ENCODE peak calls at places on chromosomes 6 and 20, in nine cellular contexts. C is SW480; K is stimulated activated CD4-positive, alpha-beta T cell treated with anti-CD3 and anti-CD28 coated beads, Interleukin-4, amount 100 ng/mL, for 48 hours; Y is GM12865; T is NCI-H2029; G is neural progenitor cell; D is stimulated activated CD8-positive, alpha-beta memory T cell treated with anti-CD3 and anti-CD28 coated beads, Interleukin-12 subunit alpha, Interleukin-12 subunit beta, amount 100 ng/mL, for 4 hours; E is activated CD4-positive, alpha-beta T cell treated with anti-CD3 and anti-CD28 coated beads, Interleukin-2, amount 50 U/mL, for 24 hours; J is GM03348. Q is an unnamed sample.

GRCh38 chr6:69732640-69733039 is 64.2 kb downstream of the LMBRD1 start:
- DNase-seq in T (no peak), G (no peak), E (no peak), J (no peak), Y (peak; percentile 34), D (no peak), C (no peak), K (no peak), Q (no peak)

GRCh38 chr6:111080713-111081112 is 6.6 kb upstream of the SLC16A10 start:
- DNase-seq in C (no peak), J (no peak), G (no peak), T (peak; percentile 53), Y (no peak), E (no peak), K (no peak), D (no peak), Q (no peak)

GRCh38 chr20:24650091-24650490 is 180.7 kb downstream of the SYNDIG1 start:
- DNase-seq in G (no peak), C (no peak), J (no peak), K (no peak), T (no peak), E (no peak), D (no peak), Y (no peak), Q (no peak)

GRCh38 chr6:16712250-16712930 is 48.9 kb downstream of the ATXN1 start:
- DNase-seq in K (no peak), Y (peak; percentile 70), D (no peak), C (no peak), G (no peak), T (no peak), E (no peak), J (no peak), Q (no peak)

GRCh38 chr6:117840541-117840983 is 66.5 kb upstream of the SLC35F1 start:
- DNase-seq in C (peak; percentile 45), Y (peak; percentile 54), K (no peak), T (no peak), D (no peak), J (peak; percentile 13), G (peak; percentile 70), E (no peak), Q (peak; percentile 56)

GRCh38 chr6:125067552-125067951 is 86.0 kb upstream of the TPD52L1 start:
- DNase-seq in T (no peak), D (no peak), C (no peak), J (no peak), Y (no peak), E (no peak), K (no peak), G (no peak), Q (no peak)

GRCh38 chr6:110185879-110186278 is 5.7 kb downstream of the CDC40 start:
- DNase-seq in Y (peak; percentile 44), E (no peak), K (no peak), D (no peak), J (no peak), T (no peak), C (no peak), G (no peak), Q (no peak)

GRCh38 chr20:4435210-4435609 is 286.5 kb upstream of the PRND start:
- DNase-seq in Y (no peak), J (peak; percentile 75), T (no peak), G (no peak), C (no peak), E (no peak), D (no peak), K (no peak), Q (no peak)

GRCh38 chr20:36726168-36726567 is 19.7 kb downstream of the NDRG3 start:
- DNase-seq in T (no peak), G (no peak), E (no peak), J (peak; percentile 19), Y (no peak), C (no peak), K (no peak), D (no peak), Q (no peak)